ENCODE peak calls at places on chromosomes 3 and 15, in seven cellular contexts. E, M, W, L, B, A and V are unnamed samples.

GRCh38 chr3:3127432-3128010 is 781 bp downstream of the TRNT1 start:
- DNase-seq in E (peak; percentile 30), M (no peak), W (no peak), L (no peak), B (no peak), A (no peak), V (peak; percentile 6)

GRCh38 chr3:98564282-98565005 is 29.0 kb downstream of the CPOX start:
- DNase-seq in E (no peak), M (no peak), W (no peak), L (no peak), B (no peak), A (no peak), V (no peak)

GRCh38 chr15:59688383-59688887 is 685 bp downstream of the BNIP2 start:
- DNase-seq in E (peak; percentile 62), M (no peak), W (no peak), L (no peak), B (no peak), A (peak; percentile 47), V (no peak)

GRCh38 chr3:195583831-195584542 is at the start of gene APOD:
- DNase-seq in E (no peak), M (no peak), W (no peak), L (no peak), B (no peak), A (peak; percentile 41), V (peak; percentile 53)

GRCh38 chr15:38073278-38073930 is 139.0 kb downstream of the TMCO5A start:
- DNase-seq in E (peak; percentile 61), M (no peak), W (no peak), L (no peak), B (no peak), A (no peak), V (peak; percentile 76)

GRCh38 chr15:31274496-31275330 is 51.9 kb upstream of the KLF13 start:
- DNase-seq in E (no peak), M (no peak), W (peak; percentile 24), L (no peak), B (no peak), A (no peak), V (peak; percentile 97)

GRCh38 chr3:195159819-195160175 is 111.2 kb downstream of the XXYLT1 start:
- DNase-seq in E (peak; percentile 23), M (no peak), W (no peak), L (no peak), B (no peak), A (no peak), V (peak; percentile 24)

GRCh38 chr3:106825962-106826605 is 551.2 kb upstream of the CCDC54 start:
- DNase-seq in E (peak; percentile 62), M (no peak), W (no peak), L (no peak), B (no peak), A (no peak), V (peak; percentile 30)

GRCh38 chr3:49161808-49162530 is 4.2 kb downstream of the CCDC71 start:
- DNase-seq in E (no peak), M (no peak), W (no peak), L (no peak), B (no peak), A (no peak), V (no peak)

GRCh38 chr3:129683201-129683600 is 76.7 kb upstream of the PLXND1 start:
- DNase-seq in E (no peak), M (no peak), W (no peak), L (no peak), B (no peak), A (no peak), V (no peak)

GRCh38 chr3:42875325-42876151 is at the start of gene CYP8B1:
- DNase-seq in E (no peak), M (no peak), W (no peak), L (no peak), B (no peak), A (no peak), V (no peak)

GRCh38 chr3:155497930-155498647 is 204.6 kb upstream of the STRIT1 start:
- DNase-seq in E (peak; percentile 93), M (no peak), W (no peak), L (no peak), B (no peak), A (no peak), V (no peak)